ENCODE peak calls at places on chromosomes 12 and 14, in ten cellular contexts. F is tibial artery, U is cardiac muscle cell, I is adrenal gland, O is WTC11, J is HCT116, D is GM10248, Z is choroid plexus epithelial cell, Q is RWPE2, C is spleen. H is an unnamed sample.
A peak's percentile ranks its signal among the peaks of the same experiment; 100 is the strongest.

GRCh38 chr14:96206461-96206860 is 1.8 kb downstream of the BDKRB2 start:
- DNase-seq in F (no peak), U (no peak), I (no peak), O (no peak), J (no peak), D (no peak), Z (no peak), Q (no peak), C (no peak), H (no peak)

GRCh38 chr12:95739561-95740313 is 50.8 kb downstream of the NTN4 start:
- DNase-seq in F (peak; percentile 26), U (no peak), I (peak; percentile 61), O (no peak), J (no peak), D (no peak), Z (no peak), Q (no peak), C (peak; percentile 82), H (no peak)

GRCh38 chr12:49507139-49507538 is 31.7 kb upstream of the KCNH3 start:
- DNase-seq in F (no peak), U (peak; percentile 95), I (no peak), O (no peak), J (peak; percentile 76), D (no peak), Z (peak; percentile 94), Q (peak; percentile 76), C (no peak), H (no peak)

GRCh38 chr12:67274186-67274585 is 5.0 kb downstream of the CAND1 start:
- DNase-seq in F (no peak), U (no peak), I (no peak), O (no peak), J (no peak), D (peak; percentile 29), Z (no peak), Q (no peak), C (no peak), H (no peak)

GRCh38 chr12:80165741-80166140 is 66.4 kb downstream of the OTOGL start:
- DNase-seq in F (no peak), U (no peak), I (no peak), O (no peak), J (no peak), D (no peak), Z (no peak), Q (no peak), C (no peak), H (no peak)

GRCh38 chr14:23829736-23830474 is 123.7 kb upstream of the DHRS4 start:
- DNase-seq in F (no peak), U (peak; percentile 85), I (peak; percentile 72), O (no peak), J (peak; percentile 93), D (no peak), Z (peak; percentile 95), Q (peak; percentile 80), C (no peak), H (no peak)

GRCh38 chr12:31591308-31591901 is 469 bp upstream of the DENND5B start:
- DNase-seq in F (no peak), U (peak; percentile 59), I (peak; percentile 43), O (no peak), J (no peak), D (peak; percentile 38), Z (peak; percentile 25), Q (no peak), C (no peak), H (peak; percentile 13)

GRCh38 chr12:113093409-113094101 is 37.0 kb downstream of the DTX1 start:
- DNase-seq in F (no peak), U (no peak), I (no peak), O (no peak), J (no peak), D (no peak), Z (no peak), Q (no peak), C (no peak), H (no peak)

GRCh38 chr14:81303258-81303935 is 82.6 kb upstream of the GTF2A1 start:
- DNase-seq in F (no peak), U (no peak), I (peak; percentile 12), O (no peak), J (peak; percentile 86), D (peak; percentile 49), Z (no peak), Q (no peak), C (peak; percentile 79), H (no peak)

GRCh38 chr14:35506927-35507326 is 27.0 kb upstream of the INSM2 start:
- DNase-seq in F (no peak), U (peak; percentile 14), I (no peak), O (no peak), J (no peak), D (no peak), Z (peak; percentile 25), Q (no peak), C (no peak), H (no peak)

GRCh38 chr12:116821291-116821690 is 60.0 kb downstream of the HRK start:
- DNase-seq in F (no peak), U (no peak), I (no peak), O (no peak), J (no peak), D (no peak), Z (no peak), Q (no peak), C (peak; percentile 75), H (no peak)

GRCh38 chr12:40691913-40692616 is at the start of gene CNTN1:
- DNase-seq in F (peak; percentile 28), U (peak; percentile 27), I (peak; percentile 21), O (peak; percentile 92), J (peak; percentile 36), D (peak; percentile 59), Z (peak; percentile 30), Q (peak; percentile 55), C (peak; percentile 69), H (peak; percentile 88)

GRCh38 chr14:76929927-76930326 is 98.6 kb downstream of the IRF2BPL start:
- DNase-seq in F (no peak), U (no peak), I (peak; percentile 93), O (no peak), J (no peak), D (no peak), Z (no peak), Q (no peak), C (no peak), H (no peak)

GRCh38 chr12:108394196-108394595 is 55.1 kb upstream of the CMKLR1 start:
- DNase-seq in F (peak; percentile 47), U (peak; percentile 63), I (peak; percentile 10), O (no peak), J (no peak), D (no peak), Z (peak; percentile 55), Q (no peak), C (no peak), H (no peak)

GRCh38 chr12:115308918-115309317 is 624.9 kb upstream of the TBX3 start:
- DNase-seq in F (no peak), U (no peak), I (no peak), O (no peak), J (no peak), D (no peak), Z (no peak), Q (no peak), C (no peak), H (no peak)

GRCh38 chr12:64104376-64104775 is 117.7 kb downstream of the KICS2 start:
- DNase-seq in F (no peak), U (peak; percentile 51), I (peak; percentile 86), O (no peak), J (no peak), D (no peak), Z (peak; percentile 23), Q (peak; percentile 86), C (no peak), H (no peak)

GRCh38 chr14:76984297-76984696 is 44.2 kb downstream of the IRF2BPL start:
- DNase-seq in F (no peak), U (no peak), I (no peak), O (no peak), J (no peak), D (no peak), Z (no peak), Q (no peak), C (no peak), H (peak; percentile 52)

GRCh38 chr14:75259946-75260545 is 18.6 kb upstream of the FOS start:
- DNase-seq in F (no peak), U (no peak), I (no peak), O (no peak), J (no peak), D (no peak), Z (no peak), Q (no peak), C (no peak), H (no peak)

GRCh38 chr14:105475916-105476845 is 1.6 kb downstream of the CRIP2 start:
- DNase-seq in F (peak; percentile 76), U (peak; percentile 72), I (peak; percentile 55), O (no peak), J (no peak), D (no peak), Z (no peak), Q (no peak), C (peak; percentile 90), H (no peak)

GRCh38 chr12:47905313-47905730 is 528 bp upstream of the VDR start:
- DNase-seq in F (peak; percentile 28), U (no peak), I (peak; percentile 50), O (peak; percentile 82), J (no peak), D (peak; percentile 57), Z (no peak), Q (peak; percentile 79), C (peak; percentile 91), H (peak; percentile 34)
- TF ChIP-seq CTCF in F (peak; percentile 38), U (peak; percentile 50), I (no peak), O (no peak), J (peak; percentile 66), D (peak; percentile 37), Z (peak; percentile 16), Q (peak; percentile 85), C (no peak), H (no peak)

DNA sequence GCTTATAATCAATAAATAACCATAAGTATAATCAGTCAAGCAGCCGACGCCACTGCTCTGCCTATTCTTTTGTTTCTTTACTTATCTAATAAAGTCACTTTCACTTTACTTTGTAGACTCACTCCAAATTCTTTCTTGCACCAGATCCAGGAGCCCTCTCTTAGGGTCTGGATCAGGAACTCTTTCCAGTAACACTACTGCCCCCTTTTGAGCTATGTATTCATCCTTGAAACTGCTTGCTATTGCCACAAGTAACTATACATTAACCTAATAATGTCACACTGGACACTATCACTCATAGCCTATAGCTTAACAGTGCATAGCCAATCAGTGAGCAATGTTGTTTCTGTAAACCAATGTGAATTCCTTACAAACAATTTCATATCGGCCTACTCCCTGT is 2.8 kb upstream of the NID2 start:
- DNase-seq in F (no peak), U (peak; percentile 72), I (no peak), O (no peak), J (no peak), D (no peak), Z (peak; percentile 68), Q (no peak), C (no peak), H (no peak)
- TF ChIP-seq CTCF in F (no peak), U (peak; percentile 49), I (no peak), O (no peak), J (no peak), D (no peak), Z (peak; percentile 40), Q (no peak), C (no peak), H (no peak)

GRCh38 chr14:101049942-101050341 is 146.4 kb upstream of the RTL1 start:
- DNase-seq in F (no peak), U (no peak), I (no peak), O (no peak), J (no peak), D (no peak), Z (no peak), Q (no peak), C (no peak), H (no peak)
- TF ChIP-seq CTCF in F (no peak), U (no peak), I (no peak), O (no peak), J (no peak), D (no peak), Z (no peak), Q (no peak), C (no peak), H (no peak)

GRCh38 chr12:27635349-27635972 is 60.8 kb upstream of the REP15 start:
- DNase-seq in F (no peak), U (peak; percentile 78), I (peak; percentile 16), O (no peak), J (peak; percentile 44), D (peak; percentile 20), Z (peak; percentile 85), Q (no peak), C (no peak), H (no peak)
- TF ChIP-seq CTCF in F (peak; percentile 78), U (peak; percentile 57), I (peak; percentile 42), O (peak; percentile 12), J (peak; percentile 57), D (peak; percentile 35), Z (peak; percentile 70), Q (peak; percentile 61), C (peak; percentile 67), H (peak; percentile 63)

H was measured in glutamatergic neuron.